ENCODE peak calls at places on chromosomes 16 and 17, in nine cellular contexts. Q is mammary epithelial cell; Y is GM23338; N is CD4-positive, alpha-beta T cell; L is IMR-90; C is AG04450; B is coronary artery; T is right cardiac atrium; F is dorsolateral prefrontal cortex. Z is an unnamed sample.

GRCh38 chr16:5059386-5060072 is 6.2 kb downstream of the C16orf89 start:
- DNase-seq in Q (no peak), Y (peak), N (no peak), L (no peak), C (no peak), B (no peak), T (no peak), F (no peak), Z (no peak)

GRCh38 chr17:29608986-29609385 is 13.7 kb downstream of the CORO6 start:
- DNase-seq in Q (no peak), Y (no peak), N (no peak), L (no peak), C (no peak), B (no peak), T (no peak), F (no peak), Z (no peak)

GRCh38 chr17:6455321-6455705 is 11.1 kb downstream of the PIMREG start:
- DNase-seq in Q (no peak), Y (peak), N (peak), L (peak), C (no peak), B (no peak), T (no peak), F (no peak), Z (peak)

GRCh38 chr17:43578699-43579569 is 32.8 kb upstream of the ETV4 start:
- DNase-seq in Q (peak), Y (peak), N (no peak), L (peak), C (no peak), B (no peak), T (peak), F (no peak), Z (peak)

GRCh38 chr17:52546990-52547389 is 388.5 kb upstream of the CA10 start:
- DNase-seq in Q (no peak), Y (no peak), N (no peak), L (no peak), C (no peak), B (no peak), T (no peak), F (no peak), Z (no peak)

GRCh38 chr17:76088041-76088867 is 9.3 kb downstream of the ZACN start:
- DNase-seq in Q (no peak), Y (peak), N (no peak), L (no peak), C (no peak), B (no peak), T (no peak), F (no peak), Z (no peak)

GRCh38 chr17:47714773-47715396 is 18.2 kb upstream of the TBX21 start:
- DNase-seq in Q (no peak), Y (no peak), N (no peak), L (no peak), C (no peak), B (no peak), T (no peak), F (no peak), Z (no peak)

GRCh38 chr17:4834621-4835020 is 1.5 kb downstream of the MINK1 start:
- DNase-seq in Q (peak), Y (no peak), N (no peak), L (no peak), C (no peak), B (no peak), T (peak), F (no peak), Z (no peak)

GRCh38 chr16:23952128-23953041 is 116.6 kb downstream of the PRKCB start:
- DNase-seq in Q (no peak), Y (no peak), N (no peak), L (peak), C (no peak), B (peak), T (peak), F (peak), Z (no peak)

GRCh38 chr17:7336240-7337175 is at the start of gene ACAP1:
- DNase-seq in Q (no peak), Y (peak), N (peak), L (no peak), C (no peak), B (no peak), T (peak), F (no peak), Z (peak)

GRCh38 chr17:74870512-74870911 is 2.3 kb downstream of the FDXR start:
- DNase-seq in Q (no peak), Y (no peak), N (no peak), L (peak), C (no peak), B (no peak), T (peak), F (no peak), Z (no peak)

GRCh38 chr17:55420776-55421178 is 858 bp downstream of the MMD start:
- DNase-seq in Q (peak), Y (peak), N (peak), L (no peak), C (no peak), B (peak), T (peak), F (peak), Z (peak)

GRCh38 chr16:9176547-9177418 is 85.3 kb downstream of the HAPSTR1 start:
- DNase-seq in Q (no peak), Y (no peak), N (no peak), L (no peak), C (no peak), B (no peak), T (no peak), F (peak), Z (no peak)

GRCh38 chr17:46045639-46046038 is 46.6 kb downstream of the STH start:
- DNase-seq in Q (peak), Y (no peak), N (no peak), L (peak), C (no peak), B (no peak), T (no peak), F (no peak), Z (no peak)

GRCh38 chr16:27355610-27356009 is 41.8 kb downstream of the IL4R start:
- DNase-seq in Q (no peak), Y (peak), N (no peak), L (peak), C (no peak), B (no peak), T (peak), F (no peak), Z (peak)

GRCh38 chr16:30482366-30482765 is 9.8 kb downstream of the ITGAL start:
- DNase-seq in Q (no peak), Y (peak), N (no peak), L (no peak), C (no peak), B (no peak), T (no peak), F (no peak), Z (no peak)

GRCh38 chr17:78736526-78737079 is 45.5 kb downstream of the CYTH1 start:
- DNase-seq in Q (peak), Y (peak), N (peak), L (no peak), C (no peak), B (no peak), T (peak), F (no peak), Z (peak)

GRCh38 chr16:2840914-2841313 is 10.8 kb downstream of the ZG16B start:
- DNase-seq in Q (no peak), Y (no peak), N (no peak), L (no peak), C (no peak), B (no peak), T (no peak), F (no peak), Z (no peak)

GRCh38 chr17:7215136-7215638 is 4.4 kb downstream of the DLG4 start:
- DNase-seq in Q (no peak), Y (peak), N (no peak), L (no peak), C (no peak), B (no peak), T (no peak), F (no peak), Z (no peak)

GRCh38 chr16:31386157-31386984 is 6.8 kb upstream of the ITGAD start:
- DNase-seq in Q (peak), Y (peak), N (no peak), L (peak), C (no peak), B (no peak), T (no peak), F (no peak), Z (peak)

GRCh38 chr17:77724876-77725615 is 233.5 kb upstream of the TNRC6C start:
- DNase-seq in Q (no peak), Y (no peak), N (no peak), L (no peak), C (no peak), B (peak), T (peak), F (no peak), Z (no peak)

GRCh38 chr17:3666516-3666915 is 1.9 kb downstream of the TAX1BP3 start:
- DNase-seq in Q (peak), Y (no peak), N (no peak), L (no peak), C (no peak), B (no peak), T (peak), F (no peak), Z (no peak)

GRCh38 chr17:3663102-3664011 is 5.0 kb downstream of the TAX1BP3 start:
- DNase-seq in Q (no peak), Y (no peak), N (no peak), L (no peak), C (no peak), B (no peak), T (peak), F (peak), Z (no peak)

GRCh38 chr17:3667366-3668278 is 756 bp downstream of the TAX1BP3 start:
- DNase-seq in Q (peak), Y (peak), N (no peak), L (peak), C (peak), B (peak), T (peak), F (peak), Z (no peak)

GRCh38 chr17:3668279-3669084 is at the start of the genes EMC6 and TAX1BP3:
- DNase-seq in Q (peak), Y (peak), N (peak), L (peak), C (peak), B (peak), T (peak), F (peak), Z (peak)

GRCh38 chr17:3665834-3666233 is 2.5 kb downstream of the TAX1BP3 start:
- DNase-seq in Q (no peak), Y (no peak), N (no peak), L (no peak), C (no peak), B (no peak), T (peak), F (peak), Z (no peak)
- H3K27ac ChIP-seq in Q (no peak), Y (no peak), N (no peak), L (no peak), C (no peak), B (no peak), T (peak), F (peak), Z (no peak)

DNA sequence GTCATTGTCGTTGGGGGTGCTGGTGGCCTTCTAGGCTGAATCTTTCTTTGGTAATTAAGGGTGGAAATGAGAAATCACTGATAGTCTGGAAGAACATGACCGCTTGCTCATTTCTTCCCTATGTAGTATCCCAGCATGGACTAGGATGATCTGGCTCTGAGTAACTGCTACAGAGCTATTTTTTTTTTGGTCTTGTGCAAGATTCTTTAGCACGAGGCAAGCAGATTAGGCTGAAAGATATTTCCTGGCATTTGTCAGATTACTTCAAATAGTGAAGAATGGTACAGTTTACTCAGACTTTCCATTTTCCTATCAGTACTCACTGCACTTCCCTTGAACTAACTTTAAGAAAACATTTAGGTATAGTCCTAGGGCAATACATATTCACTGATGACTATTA is 89.0 kb downstream of the SYCE1L start:
- DNase-seq in Q (peak), Y (no peak), N (no peak), L (peak), C (peak), B (no peak), T (no peak), F (no peak), Z (no peak)
- H3K27ac ChIP-seq in Q (peak), Y (no peak), N (no peak), L (no peak), C (no peak), B (no peak), T (no peak), F (no peak), Z (no peak)

GRCh38 chr16:58499615-58500328 is at the start of gene NDRG4:
- DNase-seq in Q (peak), Y (peak), N (no peak), L (peak), C (peak), B (peak), T (peak), F (peak), Z (no peak)

GRCh38 chr16:58499092-58499511 is 841 bp upstream of the NDRG4 start:
- DNase-seq in Q (no peak), Y (no peak), N (no peak), L (no peak), C (no peak), B (no peak), T (no peak), F (no peak), Z (no peak)

GRCh38 chr16:58502217-58502921 is 2.4 kb downstream of the NDRG4 start:
- DNase-seq in Q (no peak), Y (no peak), N (no peak), L (no peak), C (no peak), B (no peak), T (no peak), F (no peak), Z (no peak)

GRCh38 chr16:58501242-58502131 is 1.5 kb downstream of the NDRG4 start:
- DNase-seq in Q (no peak), Y (peak), N (no peak), L (no peak), C (no peak), B (no peak), T (peak), F (peak), Z (no peak)

GRCh38 chr16:58500329-58501241 is 642 bp downstream of the NDRG4 start:
- DNase-seq in Q (no peak), Y (peak), N (no peak), L (no peak), C (no peak), B (peak), T (peak), F (no peak), Z (peak)
- H3K27ac ChIP-seq in Q (no peak), Y (peak), N (no peak), L (peak), C (peak), B (no peak), T (no peak), F (peak), Z (no peak)

GRCh38 chr17:50483266-50483665 is 4.6 kb downstream of the RSAD1 start:
- DNase-seq in Q (no peak), Y (no peak), N (no peak), L (no peak), C (no peak), B (peak), T (peak), F (no peak), Z (no peak)

GRCh38 chr17:50480854-50481490 is 2.3 kb downstream of the RSAD1 start:
- DNase-seq in Q (no peak), Y (no peak), N (no peak), L (no peak), C (no peak), B (no peak), T (no peak), F (no peak), Z (no peak)

GRCh38 chr17:50481648-50482047 is 3.0 kb downstream of the RSAD1 start:
- DNase-seq in Q (no peak), Y (no peak), N (no peak), L (no peak), C (no peak), B (no peak), T (no peak), F (no peak), Z (no peak)

GRCh38 chr17:50482110-50482509 is 3.5 kb downstream of the RSAD1 start:
- DNase-seq in Q (no peak), Y (no peak), N (no peak), L (no peak), C (no peak), B (no peak), T (peak), F (no peak), Z (no peak)

GRCh38 chr17:50482516-50482915 is 3.9 kb downstream of the RSAD1 start:
- DNase-seq in Q (peak), Y (peak), N (peak), L (peak), C (peak), B (peak), T (peak), F (peak), Z (peak)
- H3K27ac ChIP-seq in Q (no peak), Y (no peak), N (no peak), L (no peak), C (peak), B (peak), T (peak), F (peak), Z (no peak)

DNA sequence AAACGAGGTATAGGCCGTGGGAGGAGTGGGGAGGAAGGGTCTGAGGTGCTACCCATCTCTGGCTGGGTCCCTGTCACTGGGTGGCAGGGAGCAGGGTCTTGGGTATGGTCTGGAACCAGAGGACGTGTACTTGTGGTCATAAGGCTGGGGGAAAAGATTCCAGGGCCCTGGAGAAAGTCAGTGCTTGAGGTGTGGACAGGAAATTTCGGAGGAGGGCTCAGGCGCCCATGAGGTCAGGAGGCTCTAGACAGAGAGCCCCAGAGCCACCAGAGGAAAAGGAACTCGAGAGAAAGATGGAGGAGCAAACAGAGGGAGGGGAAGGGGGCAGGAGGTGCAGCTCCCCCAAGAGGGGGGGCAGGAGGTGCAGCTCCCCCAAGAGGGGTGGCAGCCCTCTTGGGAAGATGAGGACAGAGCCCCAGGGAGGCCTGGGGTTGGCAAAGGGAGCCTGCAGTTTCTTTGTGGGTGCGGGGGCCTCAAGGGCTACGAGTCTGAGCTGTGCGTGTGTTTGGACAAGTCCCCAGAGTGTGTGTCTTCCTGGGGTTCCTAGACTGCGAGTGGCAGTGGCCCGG is 683 bp upstream of the SLC7A6 start:
- DNase-seq in Q (no peak), Y (peak), N (no peak), L (no peak), C (no peak), B (no peak), T (no peak), F (no peak), Z (no peak)
- H3K27ac ChIP-seq in Q (peak), Y (no peak), N (peak), L (peak), C (peak), B (peak), T (peak), F (peak), Z (peak)

DNA sequence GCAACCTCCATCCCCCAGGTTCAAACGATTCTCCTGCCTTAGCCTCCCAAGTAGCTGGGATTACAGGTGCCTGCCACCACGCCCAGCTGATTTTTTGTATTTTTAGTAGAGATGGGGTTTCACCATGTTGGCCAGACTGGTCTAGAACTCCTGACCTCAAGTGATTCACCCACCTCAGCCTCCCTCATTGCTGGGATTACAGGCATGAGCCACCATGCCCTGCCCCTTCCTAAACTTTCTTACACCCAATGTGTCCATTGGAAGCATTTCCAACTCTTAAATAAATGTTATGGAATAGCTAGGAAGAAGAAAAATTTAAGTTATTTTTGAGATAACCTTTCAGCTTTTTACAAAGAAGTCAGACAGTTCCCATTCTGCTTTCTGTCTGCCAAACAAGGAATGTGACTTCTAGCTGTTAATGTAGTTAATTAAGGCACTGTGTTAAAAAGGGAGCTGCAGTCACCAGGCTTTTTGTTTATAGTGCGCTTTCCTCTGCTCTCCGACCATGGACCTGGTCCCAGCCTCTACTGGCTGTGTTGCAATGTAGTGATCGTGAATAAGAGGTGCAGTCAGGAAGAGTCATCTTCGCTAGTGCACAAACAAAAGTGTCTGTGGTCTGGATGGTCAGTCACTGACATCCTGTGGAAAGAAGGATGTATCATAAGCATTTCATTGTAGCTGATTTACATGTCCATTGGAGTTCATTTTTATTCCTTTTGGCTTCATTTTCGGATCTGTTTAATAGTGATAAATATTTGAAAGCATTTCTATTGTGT is 39.7 kb downstream of the USP10 start:
- DNase-seq in Q (peak), Y (no peak), N (no peak), L (peak), C (peak), B (no peak), T (no peak), F (no peak), Z (no peak)
- H3K27ac ChIP-seq in Q (no peak), Y (no peak), N (no peak), L (peak), C (peak), B (no peak), T (no peak), F (no peak), Z (no peak)

Z was measured in CD8-positive, alpha-beta T cell.